ENCODE peak calls at places on chromosomes 13 and 19, in eight cellular contexts. Z, O, X, H, F, B, T and L are unnamed samples.

GRCh38 chr13:101941095-101941777 is 460.6 kb downstream of the FGF14 start:
- DNase-seq in Z (no peak), O (no peak), X (no peak), H (no peak), F (no peak), B (no peak), T (no peak), L (no peak)

GRCh38 chr13:42575938-42576337 is 2.0 kb downstream of the TNFSF11 start:
- DNase-seq in Z (no peak), O (no peak), X (no peak), H (no peak), F (no peak), B (no peak), T (no peak), L (no peak)

GRCh38 chr19:5850743-5851293 is 431 bp downstream of the FUT3 start:
- DNase-seq in Z (peak), O (no peak), X (no peak), H (no peak), F (no peak), B (no peak), T (no peak), L (no peak)

GRCh38 chr19:33406521-33407139 is 33.1 kb downstream of the CEBPG start:
- DNase-seq in Z (peak), O (peak), X (peak), H (peak), F (no peak), B (peak), T (peak), L (peak)

GRCh38 chr19:17405250-17406038 is at the start of gene BST2:
- DNase-seq in Z (peak), O (peak), X (peak), H (no peak), F (no peak), B (no peak), T (peak), L (peak)

GRCh38 chr13:113452942-113453901 is at the start of gene ADPRHL1:
- DNase-seq in Z (no peak), O (no peak), X (no peak), H (peak), F (no peak), B (no peak), T (no peak), L (no peak)

GRCh38 chr19:34575206-34575605 is 93.6 kb downstream of the WTIP start:
- DNase-seq in Z (no peak), O (no peak), X (no peak), H (no peak), F (no peak), B (no peak), T (no peak), L (no peak)

GRCh38 chr19:47110521-47111080 is 3.0 kb downstream of the ZC3H4 start:
- DNase-seq in Z (no peak), O (no peak), X (no peak), H (no peak), F (no peak), B (no peak), T (peak), L (no peak)

GRCh38 chr19:41296323-41296935 is 13.5 kb upstream of the CCDC97 start:
- DNase-seq in Z (no peak), O (no peak), X (no peak), H (no peak), F (no peak), B (no peak), T (no peak), L (no peak)

GRCh38 chr13:20461860-20462532 is 63.7 kb downstream of the CRYL1 start:
- DNase-seq in Z (no peak), O (no peak), X (no peak), H (no peak), F (no peak), B (no peak), T (no peak), L (no peak)

GRCh38 chr13:41995946-41996345 is 35.0 kb upstream of the VWA8 start:
- DNase-seq in Z (peak), O (no peak), X (no peak), H (no peak), F (no peak), B (no peak), T (no peak), L (no peak)

GRCh38 chr13:96900992-96901391 is 93.3 kb downstream of the OXGR1 start:
- DNase-seq in Z (no peak), O (no peak), X (no peak), H (no peak), F (no peak), B (no peak), T (no peak), L (no peak)

GRCh38 chr19:29666634-29667389 is 1.6 kb downstream of the PLEKHF1 start:
- DNase-seq in Z (peak), O (no peak), X (no peak), H (no peak), F (no peak), B (no peak), T (no peak), L (no peak)

GRCh38 chr19:1605236-1606137 is at the start of gene UQCR11:
- DNase-seq in Z (peak), O (peak), X (peak), H (peak), F (peak), B (peak), T (peak), L (peak)

GRCh38 chr19:14496849-14497346 is 971 bp upstream of the GIPC1 start:
- DNase-seq in Z (no peak), O (no peak), X (no peak), H (no peak), F (no peak), B (no peak), T (no peak), L (no peak)

GRCh38 chr19:46081928-46082727 is 41.3 kb upstream of the IGFL4 start:
- DNase-seq in Z (no peak), O (peak), X (no peak), H (no peak), F (no peak), B (peak), T (no peak), L (no peak)

GRCh38 chr13:41658057-41658642 is 200.8 kb downstream of the RGCC start:
- DNase-seq in Z (no peak), O (no peak), X (no peak), H (no peak), F (no peak), B (no peak), T (no peak), L (no peak)

GRCh38 chr19:58042709-58043340 is 9.0 kb downstream of the ZSCAN1 start:
- DNase-seq in Z (no peak), O (no peak), X (no peak), H (no peak), F (no peak), B (no peak), T (no peak), L (no peak)

GRCh38 chr19:41897181-41897580 is 14.2 kb downstream of the ARHGEF1 start:
- DNase-seq in Z (no peak), O (no peak), X (no peak), H (no peak), F (no peak), B (no peak), T (no peak), L (no peak)

GRCh38 chr19:6737873-6738725 is 719 bp upstream of the GPR108 start:
- DNase-seq in Z (peak), O (peak), X (peak), H (no peak), F (peak), B (peak), T (peak), L (peak)

GRCh38 chr19:46250057-46250456 is 20.5 kb downstream of the IGFL1 start:
- DNase-seq in Z (no peak), O (no peak), X (no peak), H (no peak), F (no peak), B (no peak), T (no peak), L (no peak)

GRCh38 chr19:43450545-43450997 is 14.8 kb downstream of the LYPD3 start:
- DNase-seq in Z (no peak), O (no peak), X (no peak), H (no peak), F (no peak), B (no peak), T (no peak), L (no peak)

GRCh38 chr13:94641432-94641941 is 39.8 kb downstream of the GPR180 start:
- DNase-seq in Z (no peak), O (no peak), X (no peak), H (no peak), F (no peak), B (no peak), T (no peak), L (no peak)

GRCh38 chr13:32650705-32651311 is 64.6 kb downstream of the PDS5B start:
- DNase-seq in Z (no peak), O (peak), X (peak), H (no peak), F (peak), B (no peak), T (peak), L (peak)

GRCh38 chr13:105363747-105364177 is 1171.7 kb downstream of the EFNB2 start:
- DNase-seq in Z (no peak), O (no peak), X (no peak), H (no peak), F (no peak), B (no peak), T (no peak), L (no peak)